ENCODE peak calls at places on chromosomes 6 and 20, in five cellular contexts. One of them, this sample, is unnamed.

GRCh38 chr6:34696189-34696738 is 303 bp downstream of the ILRUN start:
- DNase-seq in A549: no peak
- DNase-seq in tibial nerve: no peak
- DNase-seq in K562: peak
- DNase-seq in body of pancreas: no peak
- DNase-seq in this sample: peak

GRCh38 chr6:149365197-149365596 is 34.9 kb upstream of the SUMO4 start:
- DNase-seq in A549: no peak
- DNase-seq in tibial nerve: no peak
- DNase-seq in K562: no peak
- DNase-seq in body of pancreas: no peak
- DNase-seq in this sample: no peak

GRCh38 chr6:6640915-6641314 is 52.4 kb downstream of the LY86 start:
- DNase-seq in A549: no peak
- DNase-seq in tibial nerve: no peak
- DNase-seq in K562: no peak
- DNase-seq in body of pancreas: no peak
- DNase-seq in this sample: no peak

GRCh38 chr6:45927421-45928234 is 88.0 kb downstream of the CLIC5 start:
- DNase-seq in A549: no peak
- DNase-seq in tibial nerve: no peak
- DNase-seq in K562: no peak
- DNase-seq in body of pancreas: no peak
- DNase-seq in this sample: no peak

GRCh38 chr6:170296746-170297576 is 6.1 kb upstream of the DLL1 start:
- DNase-seq in A549: no peak
- DNase-seq in tibial nerve: no peak
- DNase-seq in K562: no peak
- DNase-seq in body of pancreas: no peak
- DNase-seq in this sample: no peak

GRCh38 chr20:19631410-19631809 is 126.6 kb upstream of the RIN2 start:
- DNase-seq in A549: peak
- DNase-seq in tibial nerve: no peak
- DNase-seq in K562: no peak
- DNase-seq in body of pancreas: peak
- DNase-seq in this sample: no peak

GRCh38 chr20:61328906-61329558 is 77.0 kb downstream of the CDH4 start:
- DNase-seq in A549: no peak
- DNase-seq in tibial nerve: no peak
- DNase-seq in K562: no peak
- DNase-seq in body of pancreas: no peak
- DNase-seq in this sample: no peak

GRCh38 chr6:21769405-21769851 is 175.9 kb downstream of the SOX4 start:
- DNase-seq in A549: no peak
- DNase-seq in tibial nerve: no peak
- DNase-seq in K562: no peak
- DNase-seq in body of pancreas: no peak
- DNase-seq in this sample: peak

DNA sequence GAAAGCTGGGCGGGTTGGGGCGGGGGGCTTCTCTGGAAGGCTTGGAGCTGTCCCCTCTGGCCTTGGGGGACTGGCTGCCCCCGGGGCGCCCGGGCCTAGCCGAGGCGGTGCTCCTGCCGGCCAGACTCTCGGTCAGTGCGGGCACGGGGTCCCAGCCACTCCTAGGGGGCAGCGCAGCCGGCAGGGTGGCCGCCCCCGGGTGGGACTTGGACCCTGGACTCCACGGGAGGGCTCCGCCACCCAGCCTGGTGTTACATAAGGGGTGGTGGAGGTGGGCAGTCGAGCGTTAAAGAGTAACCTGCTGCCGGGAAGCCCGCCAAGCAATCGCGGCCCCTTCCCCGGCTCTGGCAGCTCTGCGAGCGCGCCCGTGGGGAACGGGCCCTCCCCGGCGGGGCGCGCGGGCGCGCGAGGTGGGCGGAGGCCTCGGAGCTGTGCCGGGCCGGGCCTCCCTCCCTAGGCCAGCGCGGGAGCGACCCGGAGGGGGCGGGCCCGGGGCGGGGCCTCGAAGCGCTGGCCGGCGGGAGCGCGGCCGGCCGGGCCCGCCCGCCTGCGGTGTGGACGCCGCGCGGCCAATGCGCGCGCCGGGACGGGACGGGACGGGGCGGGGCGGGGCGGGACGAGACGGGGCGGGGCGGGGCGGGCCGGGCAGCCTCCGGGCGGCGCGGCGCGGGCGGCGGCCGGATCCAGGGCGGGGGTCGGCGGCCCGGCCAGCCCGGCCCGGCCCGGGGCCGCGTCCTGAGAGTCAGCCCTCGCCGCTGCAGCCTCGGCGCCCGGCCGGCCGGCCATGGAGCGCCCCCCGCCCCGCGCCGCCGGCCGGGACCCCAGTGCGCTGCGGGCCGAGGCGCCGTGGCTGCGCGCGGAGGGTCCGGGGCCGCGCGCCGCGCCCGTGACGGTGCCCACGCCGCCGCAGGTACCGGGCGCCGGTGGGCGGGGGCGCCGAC is at the start of gene SLC2A4RG:
- DNase-seq in A549: peak
- DNase-seq in tibial nerve: peak
- DNase-seq in K562: peak
- DNase-seq in body of pancreas: peak
- DNase-seq in this sample: peak
- TF ChIP-seq POLR2A in A549: peak
- TF ChIP-seq POLR2A in tibial nerve: no peak
- TF ChIP-seq POLR2A in K562: peak
- TF ChIP-seq POLR2A in body of pancreas: no peak
- TF ChIP-seq POLR2A in this sample: no peak

DNA sequence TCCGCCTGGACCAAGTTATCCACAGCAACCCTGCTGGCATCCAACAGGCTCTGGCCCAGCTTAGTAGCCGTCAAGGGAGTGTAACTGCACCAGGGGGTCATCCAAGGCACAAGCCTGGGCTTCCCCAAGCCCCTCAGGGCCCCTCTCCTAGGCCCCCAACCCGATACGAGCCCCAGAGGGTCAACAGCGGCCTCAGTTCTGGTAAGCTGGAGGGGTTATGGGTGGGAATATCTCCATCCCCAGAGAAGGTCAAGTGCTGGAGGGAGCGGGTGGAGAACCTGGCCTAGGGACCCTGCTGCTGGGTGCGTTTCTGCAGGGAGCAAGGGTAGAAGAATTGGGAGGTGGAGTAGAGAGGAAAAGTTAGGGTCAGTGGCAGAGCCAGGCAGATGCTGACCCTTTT is 12.9 kb downstream of the PRRC2A start:
- DNase-seq in A549: no peak
- DNase-seq in tibial nerve: no peak
- DNase-seq in K562: no peak
- DNase-seq in body of pancreas: no peak
- DNase-seq in this sample: no peak
- TF ChIP-seq POLR2A in A549: no peak
- TF ChIP-seq POLR2A in tibial nerve: no peak
- TF ChIP-seq POLR2A in K562: no peak
- TF ChIP-seq POLR2A in body of pancreas: no peak
- TF ChIP-seq POLR2A in this sample: no peak

GRCh38 chr6:37288247-37288646 is 30.3 kb upstream of the TMEM217 start:
- DNase-seq in A549: no peak
- DNase-seq in tibial nerve: no peak
- DNase-seq in K562: no peak
- DNase-seq in body of pancreas: no peak
- DNase-seq in this sample: no peak
- TF ChIP-seq POLR2A in A549: no peak
- TF ChIP-seq POLR2A in tibial nerve: no peak
- TF ChIP-seq POLR2A in K562: no peak
- TF ChIP-seq POLR2A in body of pancreas: no peak
- TF ChIP-seq POLR2A in this sample: no peak

DNA sequence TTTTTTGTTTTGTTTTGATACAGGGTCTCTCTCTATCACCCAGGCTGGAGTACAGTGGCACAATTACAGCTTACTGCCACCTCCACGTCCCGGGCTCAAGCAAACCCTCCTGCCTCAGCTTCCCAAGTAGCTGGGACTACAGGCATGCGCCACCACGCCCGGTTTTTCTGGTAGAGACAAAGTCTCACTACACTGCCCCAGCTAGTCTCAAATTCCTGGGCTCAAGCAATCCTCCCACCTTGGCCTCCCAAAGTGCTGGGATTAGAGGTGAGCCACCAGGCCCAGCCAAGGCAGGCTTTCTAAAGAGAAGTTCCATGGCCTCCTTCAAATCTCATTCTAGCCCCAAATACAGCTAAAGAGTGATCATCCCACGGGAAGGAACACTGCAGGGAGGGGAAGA is 5.2 kb downstream of the MCCD1 start:
- DNase-seq in A549: no peak
- DNase-seq in tibial nerve: no peak
- DNase-seq in K562: no peak
- DNase-seq in body of pancreas: no peak
- DNase-seq in this sample: no peak
- TF ChIP-seq POLR2A in A549: no peak
- TF ChIP-seq POLR2A in tibial nerve: no peak
- TF ChIP-seq POLR2A in K562: peak
- TF ChIP-seq POLR2A in body of pancreas: no peak
- TF ChIP-seq POLR2A in this sample: no peak

GRCh38 chr6:89412071-89413005 is at the start of gene RRAGD:
- DNase-seq in A549: peak
- DNase-seq in tibial nerve: peak
- DNase-seq in K562: no peak
- DNase-seq in body of pancreas: peak
- DNase-seq in this sample: peak
- TF ChIP-seq POLR2A in A549: no peak
- TF ChIP-seq POLR2A in tibial nerve: no peak
- TF ChIP-seq POLR2A in K562: no peak
- TF ChIP-seq POLR2A in body of pancreas: peak
- TF ChIP-seq POLR2A in this sample: no peak

GRCh38 chr20:5000263-5001173 is 792 bp downstream of the SLC23A2 start:
- DNase-seq in A549: no peak
- DNase-seq in tibial nerve: peak
- DNase-seq in K562: peak
- DNase-seq in body of pancreas: peak
- DNase-seq in this sample: no peak
- TF ChIP-seq POLR2A in A549: no peak
- TF ChIP-seq POLR2A in tibial nerve: no peak
- TF ChIP-seq POLR2A in K562: no peak
- TF ChIP-seq POLR2A in body of pancreas: no peak
- TF ChIP-seq POLR2A in this sample: no peak

This sample was measured in H54.